ENCODE peak calls at places on chromosomes 3 and 15, in six cellular contexts. T, R, I, F, H and G are unnamed samples.

GRCh38 chr15:48389701-48390143 is 58.5 kb downstream of the DUT start:
- DNase-seq in H (peak), I (no peak), T (peak), F (no peak), R (no peak), G (peak)

GRCh38 chr15:99568548-99569352 is 3.0 kb downstream of the MEF2A start:
- DNase-seq in I (no peak), H (peak), R (no peak), T (no peak), F (no peak), G (peak)

GRCh38 chr3:126599101-126599500 is 40.4 kb upstream of the C3orf22 start:
- DNase-seq in R (no peak), I (no peak), F (no peak), T (no peak), H (no peak), G (no peak)

GRCh38 chr3:61053781-61054496 is 197.3 kb downstream of the FHIT start:
- DNase-seq in H (no peak), T (no peak), I (no peak), F (no peak), R (peak), G (no peak)

GRCh38 chr15:85897818-85898717 is 103.3 kb upstream of the KLHL25 start:
- DNase-seq in R (no peak), T (no peak), F (no peak), H (no peak), I (no peak), G (no peak)

GRCh38 chr3:54342676-54343075 is 220.3 kb downstream of the CACNA2D3 start:
- DNase-seq in I (no peak), T (no peak), F (no peak), H (no peak), R (no peak), G (no peak)

GRCh38 chr3:29072626-29073025 is 208.2 kb upstream of the RBMS3 start:
- DNase-seq in I (no peak), F (no peak), H (no peak), R (no peak), T (no peak), G (no peak)

GRCh38 chr3:39605837-39606236 is 138.4 kb downstream of the MOBP start:
- DNase-seq in H (no peak), R (no peak), F (no peak), T (no peak), I (no peak), G (no peak)

GRCh38 chr3:55166577-55167555 is 239.0 kb upstream of the LRTM1 start:
- DNase-seq in I (no peak), T (no peak), H (peak), R (no peak), F (no peak), G (no peak)

GRCh38 chr3:173009410-173009809 is 131.6 kb downstream of the SPATA16 start:
- DNase-seq in H (no peak), T (no peak), R (no peak), I (no peak), F (no peak), G (no peak)